ENCODE peak calls at places on chromosomes 7 and 10, in ten cellular contexts. B is neural progenitor cell; M is mammary epithelial cell; X is CD8-positive, alpha-beta T cell; C is lower leg skin; J is sigmoid colon; K is psoas muscle; L is left ventricle myocardium inferior; U is fibroblast of lung; Y is uterus. S is an unnamed sample.

GRCh38 chr10:47223236-47223635 is 76.8 kb upstream of the GDF10 start:
- DNase-seq in B (no peak), M (no peak), X (no peak), C (no peak), J (no peak), K (no peak), L (no peak), U (no peak), Y (no peak), S (no peak)

GRCh38 chr7:77434570-77434969 is 18.4 kb upstream of the GSAP start:
- DNase-seq in B (no peak), M (no peak), X (no peak), C (no peak), J (no peak), K (no peak), L (no peak), U (peak), Y (no peak), S (no peak)

GRCh38 chr7:140810830-140811556 is 113.7 kb downstream of the BRAF start:
- DNase-seq in B (peak), M (peak), X (peak), C (peak), J (peak), K (no peak), L (no peak), U (peak), Y (peak), S (peak)

GRCh38 chr10:50464004-50464409 is 159.7 kb downstream of the SGMS1 start:
- DNase-seq in B (no peak), M (no peak), X (no peak), C (no peak), J (peak), K (no peak), L (no peak), U (peak), Y (no peak), S (peak)

GRCh38 chr7:1758417-1758858 is 88.4 kb downstream of the ELFN1 start:
- DNase-seq in B (peak), M (peak), X (peak), C (no peak), J (peak), K (no peak), L (peak), U (peak), Y (no peak), S (peak)

GRCh38 chr10:17951868-17952371 is at the start of gene SLC39A12:
- DNase-seq in B (no peak), M (peak), X (no peak), C (no peak), J (no peak), K (no peak), L (no peak), U (peak), Y (no peak), S (peak)

GRCh38 chr7:137715546-137715945 is 131.2 kb downstream of the DGKI start:
- DNase-seq in B (no peak), M (peak), X (no peak), C (no peak), J (no peak), K (no peak), L (no peak), U (no peak), Y (no peak), S (peak)

GRCh38 chr10:122388287-122388997 is 13.9 kb downstream of the PLEKHA1 start:
- DNase-seq in B (no peak), M (no peak), X (no peak), C (no peak), J (no peak), K (no peak), L (no peak), U (no peak), Y (no peak), S (peak)

GRCh38 chr7:155470186-155470487 is 12.2 kb downstream of the EN2 start:
- DNase-seq in B (no peak), M (no peak), X (no peak), C (no peak), J (peak), K (no peak), L (no peak), U (no peak), Y (no peak), S (no peak)

GRCh38 chr7:146655928-146656797 is 539.6 kb downstream of the CNTNAP2 start:
- DNase-seq in B (no peak), M (no peak), X (no peak), C (no peak), J (no peak), K (no peak), L (no peak), U (peak), Y (no peak), S (no peak)

GRCh38 chr7:116429986-116430619 is 69.4 kb upstream of the CAV2 start:
- DNase-seq in B (no peak), M (no peak), X (no peak), C (no peak), J (no peak), K (no peak), L (no peak), U (no peak), Y (no peak), S (no peak)

GRCh38 chr10:19745672-19746071 is 70.6 kb upstream of the PLXDC2 start:
- DNase-seq in B (no peak), M (no peak), X (no peak), C (no peak), J (no peak), K (no peak), L (no peak), U (no peak), Y (no peak), S (peak)

GRCh38 chr7:108167460-108167859 is 37.3 kb upstream of the LAMB4 start:
- DNase-seq in B (no peak), M (no peak), X (no peak), C (no peak), J (no peak), K (no peak), L (no peak), U (peak), Y (no peak), S (peak)

GRCh38 chr7:154931906-154932305 is 71.0 kb downstream of the PAXIP1 start:
- DNase-seq in B (no peak), M (no peak), X (no peak), C (no peak), J (no peak), K (no peak), L (no peak), U (no peak), Y (no peak), S (peak)

GRCh38 chr7:2461268-2462026 is 14.8 kb downstream of the GRIFIN start:
- DNase-seq in B (peak), M (no peak), X (no peak), C (no peak), J (peak), K (no peak), L (no peak), U (no peak), Y (no peak), S (no peak)

GRCh38 chr7:50431316-50431715 is 18.8 kb downstream of the FIGNL1 start:
- DNase-seq in B (no peak), M (no peak), X (no peak), C (no peak), J (no peak), K (no peak), L (no peak), U (no peak), Y (no peak), S (no peak)

GRCh38 chr10:62083413-62083794 is 181.9 kb downstream of the ARID5B start:
- DNase-seq in B (no peak), M (no peak), X (no peak), C (no peak), J (no peak), K (no peak), L (no peak), U (peak), Y (no peak), S (peak)

GRCh38 chr10:16182688-16183087 is 254.1 kb upstream of the PTER start:
- DNase-seq in B (no peak), M (no peak), X (no peak), C (peak), J (no peak), K (no peak), L (no peak), U (no peak), Y (no peak), S (no peak)

GRCh38 chr7:86598311-86598710 is 45.4 kb upstream of the GRM3 start:
- DNase-seq in B (peak), M (no peak), X (no peak), C (no peak), J (no peak), K (no peak), L (no peak), U (no peak), Y (no peak), S (no peak)

GRCh38 chr7:155256081-155256760 is 41.5 kb upstream of the INSIG1 start:
- DNase-seq in B (no peak), M (no peak), X (no peak), C (no peak), J (no peak), K (no peak), L (no peak), U (no peak), Y (no peak), S (no peak)

GRCh38 chr10:7054915-7055314 is 355.9 kb downstream of the SFMBT2 start:
- DNase-seq in B (peak), M (no peak), X (no peak), C (no peak), J (no peak), K (no peak), L (no peak), U (peak), Y (no peak), S (no peak)

GRCh38 chr7:37113661-37114355 is 334.9 kb downstream of the ELMO1 start:
- DNase-seq in B (no peak), M (peak), X (no peak), C (no peak), J (no peak), K (no peak), L (no peak), U (peak), Y (no peak), S (no peak)

GRCh38 chr7:37117261-37117660 is 331.4 kb downstream of the ELMO1 start:
- DNase-seq in B (peak), M (no peak), X (no peak), C (no peak), J (no peak), K (no peak), L (no peak), U (no peak), Y (no peak), S (no peak)

GRCh38 chr7:37119296-37119695 is 329.4 kb downstream of the ELMO1 start:
- DNase-seq in B (no peak), M (no peak), X (no peak), C (no peak), J (no peak), K (no peak), L (no peak), U (peak), Y (no peak), S (no peak)

GRCh38 chr7:37118029-37118428 is 330.6 kb downstream of the ELMO1 start:
- DNase-seq in B (no peak), M (no peak), X (no peak), C (no peak), J (no peak), K (no peak), L (no peak), U (no peak), Y (no peak), S (no peak)

DNA sequence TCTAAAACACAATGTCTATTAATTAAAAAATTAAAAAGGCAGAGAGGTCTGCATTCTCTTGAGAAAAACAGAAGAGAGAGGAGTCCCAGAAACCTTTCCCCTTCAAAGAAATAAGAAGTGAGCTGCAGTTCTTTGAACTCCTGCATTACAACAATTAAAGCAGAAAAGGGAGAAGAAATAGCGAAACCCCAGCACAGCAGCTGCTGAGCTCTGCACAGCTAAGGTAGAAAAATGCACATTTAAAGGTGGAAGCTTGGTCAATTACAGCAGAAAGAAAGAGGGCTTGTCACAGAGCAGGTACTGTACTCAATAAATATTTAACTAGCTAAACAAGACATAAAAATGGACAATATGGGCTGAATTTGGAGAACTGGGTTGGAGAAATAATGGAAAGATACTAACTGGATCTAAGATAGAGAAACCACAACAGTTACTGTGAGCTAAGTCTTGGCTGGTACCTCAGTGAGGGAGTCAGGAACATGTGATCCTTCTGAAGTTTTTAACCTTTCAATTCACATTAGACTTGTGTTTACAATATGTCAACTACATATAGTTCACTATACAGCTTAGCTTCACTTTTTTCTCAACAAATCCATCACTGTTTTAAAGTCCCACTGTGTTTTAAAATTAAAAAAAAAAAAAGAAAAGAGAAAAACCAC is 332.5 kb downstream of the ELMO1 start:
- DNase-seq in B (no peak), M (no peak), X (no peak), C (no peak), J (no peak), K (no peak), L (no peak), U (no peak), Y (no peak), S (no peak)
- TF ChIP-seq CTCF in B (no peak), M (no peak), X (no peak), C (no peak), J (no peak), K (no peak), L (no peak), U (no peak), Y (no peak), S (no peak)

GRCh38 chr7:47326808-47327207 is 255.1 kb downstream of the TNS3 start:
- DNase-seq in B (peak), M (no peak), X (no peak), C (no peak), J (peak), K (peak), L (peak), U (peak), Y (peak), S (peak)

GRCh38 chr7:47329320-47329926 is 252.5 kb downstream of the TNS3 start:
- DNase-seq in B (no peak), M (no peak), X (no peak), C (no peak), J (no peak), K (no peak), L (peak), U (no peak), Y (no peak), S (no peak)

GRCh38 chr7:47328392-47329319 is 253.3 kb downstream of the TNS3 start:
- DNase-seq in B (no peak), M (no peak), X (no peak), C (no peak), J (no peak), K (no peak), L (no peak), U (no peak), Y (no peak), S (no peak)

GRCh38 chr7:47327306-47327697 is 254.6 kb downstream of the TNS3 start:
- DNase-seq in B (no peak), M (no peak), X (no peak), C (no peak), J (no peak), K (no peak), L (peak), U (no peak), Y (no peak), S (peak)

GRCh38 chr7:47327698-47328391 is 254.1 kb downstream of the TNS3 start:
- DNase-seq in B (peak), M (peak), X (no peak), C (peak), J (peak), K (peak), L (peak), U (peak), Y (peak), S (peak)
- H3K4me3 ChIP-seq in B (peak), M (peak), X (no peak), C (no peak), J (peak), K (peak), L (peak), U (peak), Y (peak), S (peak)

DNA sequence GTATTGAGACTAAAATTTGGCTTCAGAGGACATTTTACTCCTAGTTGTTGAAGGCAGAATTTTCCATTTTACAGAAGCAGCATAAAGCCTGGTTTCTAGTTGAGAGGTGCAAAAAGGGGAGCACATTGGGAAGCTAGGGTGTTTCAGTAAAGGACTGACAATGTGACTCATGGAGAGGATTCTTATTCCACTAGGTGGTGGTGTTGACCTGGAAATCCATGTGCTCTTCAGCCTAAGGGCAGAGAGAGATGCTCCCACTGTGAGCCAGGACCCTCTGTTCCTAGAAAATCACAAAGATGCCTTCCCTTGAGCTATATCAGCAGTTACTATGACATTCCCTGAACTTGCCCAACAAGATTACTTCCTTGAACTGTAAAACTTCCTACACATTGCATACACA is 687.8 kb downstream of the IPMK start:
- DNase-seq in B (peak), M (peak), X (no peak), C (no peak), J (no peak), K (no peak), L (no peak), U (peak), Y (no peak), S (peak)
- TF ChIP-seq CTCF in B (peak), M (peak), X (no peak), C (no peak), J (no peak), K (peak), L (peak), U (no peak), Y (peak), S (peak)

GRCh38 chr7:18772567-18772965 is 277.0 kb downstream of the HDAC9 start:
- DNase-seq in B (no peak), M (no peak), X (no peak), C (no peak), J (no peak), K (no peak), L (no peak), U (no peak), Y (no peak), S (no peak)
- H3K4me3 ChIP-seq in B (no peak), M (no peak), X (no peak), C (no peak), J (no peak), K (no peak), L (no peak), U (no peak), Y (no peak), S (no peak)

GRCh38 chr7:63071396-63071795 is 927.3 kb upstream of the ZNF722 start:
- DNase-seq in B (no peak), M (no peak), X (no peak), C (peak), J (no peak), K (no peak), L (no peak), U (no peak), Y (no peak), S (no peak)

GRCh38 chr7:63070696-63071095 is 928.0 kb upstream of the ZNF722 start:
- DNase-seq in B (no peak), M (no peak), X (no peak), C (peak), J (no peak), K (no peak), L (no peak), U (no peak), Y (no peak), S (no peak)

GRCh38 chr7:63067897-63068585 is 930.6 kb upstream of the ZNF722 start:
- DNase-seq in B (no peak), M (no peak), X (no peak), C (peak), J (no peak), K (no peak), L (peak), U (no peak), Y (no peak), S (no peak)

DNA sequence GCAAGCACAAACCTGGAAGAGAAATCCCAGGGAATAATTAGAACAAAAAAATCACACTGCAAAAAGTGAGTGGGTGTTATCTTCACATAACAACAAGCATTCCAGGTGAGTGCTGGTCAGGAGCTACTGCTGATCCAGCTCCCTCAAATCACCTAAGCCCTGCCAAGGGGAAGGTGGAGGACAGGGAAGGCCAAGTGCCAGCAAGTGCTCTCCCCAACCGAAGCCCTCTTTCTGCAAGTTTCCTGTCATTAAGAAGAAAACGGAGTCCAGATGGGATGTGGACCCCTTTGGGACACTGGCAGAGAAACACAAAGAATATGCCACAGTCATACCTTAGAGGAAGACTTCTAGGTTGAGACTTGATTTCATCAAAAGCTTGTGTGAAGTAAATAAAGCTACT is 933.0 kb upstream of the ZNF722 start:
- DNase-seq in B (no peak), M (no peak), X (no peak), C (no peak), J (no peak), K (no peak), L (no peak), U (no peak), Y (no peak), S (no peak)
- TF ChIP-seq CTCF in B (no peak), M (no peak), X (no peak), C (no peak), J (no peak), K (no peak), L (no peak), U (no peak), Y (no peak), S (no peak)

GRCh38 chr7:158586499-158587191 is 978 bp downstream of the PTPRN2 start:
- DNase-seq in B (peak), M (no peak), X (no peak), C (no peak), J (no peak), K (no peak), L (no peak), U (no peak), Y (no peak), S (no peak)
- H3K4me3 ChIP-seq in B (peak), M (no peak), X (no peak), C (no peak), J (peak), K (peak), L (peak), U (no peak), Y (no peak), S (no peak)